ENCODE peak calls at places on chromosomes 4 and X, in six cellular contexts. N is MM.1S, F is cardiac muscle cell, K is brain microvascular endothelial cell, O is choroid plexus epithelial cell, D is endothelial cell of umbilical vein. Y is an unnamed sample.

GRCh38 chr4:41751325-41752061 is 3.0 kb upstream of the PHOX2B start:
- DNase-seq in K (no peak), F (no peak), O (no peak), D (no peak), N (no peak), Y (no peak)

GRCh38 chr4:38034986-38035882 is 75.0 kb downstream of the PTTG2 start:
- DNase-seq in K (peak; percentile 60), N (peak; percentile 73), O (peak; percentile 84), D (peak; percentile 68), F (peak; percentile 78), Y (peak; percentile 83)

GRCh38 chr4:187215438-187215837 is 491.8 kb upstream of the FAT1 start:
- DNase-seq in K (no peak), N (no peak), O (no peak), D (no peak), F (no peak), Y (no peak)

GRCh38 chr4:13396161-13396560 is 88.0 kb downstream of the RAB28 start:
- DNase-seq in N (no peak), D (no peak), F (no peak), O (no peak), K (no peak), Y (no peak)

GRCh38 chr4:126583509-126583908 is 1049.2 kb upstream of the INTU start:
- DNase-seq in N (peak; percentile 51), D (peak; percentile 6), F (peak; percentile 21), O (peak; percentile 41), K (no peak), Y (peak; percentile 52)

GRCh38 chrX:76427560-76428242 is at the start of gene MAGEE1:
- DNase-seq in F (peak; percentile 64), O (peak; percentile 47), D (peak; percentile 51), K (peak; percentile 37), N (peak; percentile 75), Y (peak; percentile 52)

GRCh38 chr4:75940692-75941253 is at the start of gene NAAA:
- DNase-seq in N (peak; percentile 85), K (peak; percentile 25), F (peak; percentile 58), O (peak; percentile 68), D (peak; percentile 81), Y (peak; percentile 45)

GRCh38 chr4:80713409-80713808 is 317.1 kb upstream of the BMP3 start:
- DNase-seq in O (no peak), F (no peak), N (no peak), K (no peak), D (no peak), Y (no peak)

GRCh38 chr4:36310793-36311192 is 29.4 kb downstream of the DTHD1 start:
- DNase-seq in O (no peak), N (peak; percentile 51), K (no peak), D (no peak), F (no peak), Y (no peak)

GRCh38 chrX:31854716-31855115 is 782.9 kb upstream of the FTHL17 start:
- DNase-seq in O (no peak), D (no peak), N (no peak), F (no peak), K (no peak), Y (no peak)

GRCh38 chr4:132123870-132124623 is 1025.0 kb upstream of the PCDH10 start:
- DNase-seq in N (peak; percentile 37), D (peak; percentile 1), O (peak; percentile 37), K (no peak), F (peak; percentile 18), Y (peak; percentile 38)

GRCh38 chr4:20544645-20545044 is 155.6 kb upstream of the PACRGL start:
- DNase-seq in D (peak; percentile 74), F (peak; percentile 73), O (peak; percentile 82), N (peak; percentile 23), K (no peak), Y (peak; percentile 77)

GRCh38 chrX:151974336-151975227 is at the start of gene GABRE:
- DNase-seq in D (peak; percentile 61), K (no peak), F (peak; percentile 56), N (peak; percentile 27), O (peak; percentile 35), Y (no peak)

GRCh38 chr4:129246850-129247542 is 151.0 kb downstream of the C4orf33 start:
- DNase-seq in D (no peak), F (no peak), K (no peak), N (no peak), O (no peak), Y (no peak)

GRCh38 chrX:149022485-149022884 is 482.6 kb downstream of the IDS start:
- DNase-seq in D (no peak), F (no peak), O (no peak), K (no peak), N (no peak), Y (no peak)

GRCh38 chr4:139129206-139129605 is 47.8 kb downstream of the ELF2 start:
- DNase-seq in O (peak; percentile 4), D (no peak), N (no peak), K (no peak), F (no peak), Y (no peak)

GRCh38 chr4:80240976-80241375 is 25.5 kb upstream of the FGF5 start:
- DNase-seq in N (peak; percentile 18), O (no peak), D (no peak), F (no peak), K (no peak), Y (no peak)

GRCh38 chr4:136922066-136922465 is 610.2 kb downstream of the PCDH18 start:
- DNase-seq in K (no peak), N (no peak), O (no peak), F (no peak), D (no peak), Y (no peak)

GRCh38 chr4:94636004-94636403 is 121.8 kb upstream of the BMPR1B start:
- DNase-seq in N (no peak), O (no peak), D (no peak), K (no peak), F (peak; percentile 53), Y (peak; percentile 57)

GRCh38 chrX:9555354-9555753 is 90.5 kb downstream of the TBL1X start:
- DNase-seq in N (no peak), K (no peak), O (peak; percentile 25), D (no peak), F (peak; percentile 8), Y (no peak)

GRCh38 chrX:24203072-24203808 is 53.7 kb downstream of the ZFX start:
- DNase-seq in D (no peak), N (no peak), F (no peak), K (no peak), O (no peak), Y (no peak)

GRCh38 chr4:113248320-113248719 is 198.9 kb downstream of the ANK2 start:
- DNase-seq in K (no peak), D (no peak), O (no peak), F (no peak), N (no peak), Y (no peak)

GRCh38 chr4:71498002-71498401 is 159.2 kb downstream of the SLC4A4 start:
- DNase-seq in N (no peak), K (no peak), O (no peak), F (peak; percentile 63), D (no peak), Y (peak; percentile 17)

GRCh38 chr4:71497078-71497477 is 158.3 kb downstream of the SLC4A4 start:
- DNase-seq in O (no peak), K (no peak), N (no peak), D (no peak), F (no peak), Y (no peak)

GRCh38 chr4:71498624-71499023 is 159.8 kb downstream of the SLC4A4 start:
- DNase-seq in D (no peak), F (no peak), K (no peak), N (no peak), O (no peak), Y (no peak)

GRCh38 chr4:71495454-71495853 is 156.6 kb downstream of the SLC4A4 start:
- DNase-seq in O (no peak), N (no peak), K (no peak), D (no peak), F (no peak), Y (no peak)

GRCh38 chr4:71494539-71494938 is 155.7 kb downstream of the SLC4A4 start:
- DNase-seq in F (no peak), K (no peak), N (no peak), D (no peak), O (peak; percentile 1), Y (no peak)
- TF ChIP-seq CTCF in F (no peak), K (peak; percentile 41), N (no peak), D (no peak), O (no peak), Y (peak; percentile 7)

DNA sequence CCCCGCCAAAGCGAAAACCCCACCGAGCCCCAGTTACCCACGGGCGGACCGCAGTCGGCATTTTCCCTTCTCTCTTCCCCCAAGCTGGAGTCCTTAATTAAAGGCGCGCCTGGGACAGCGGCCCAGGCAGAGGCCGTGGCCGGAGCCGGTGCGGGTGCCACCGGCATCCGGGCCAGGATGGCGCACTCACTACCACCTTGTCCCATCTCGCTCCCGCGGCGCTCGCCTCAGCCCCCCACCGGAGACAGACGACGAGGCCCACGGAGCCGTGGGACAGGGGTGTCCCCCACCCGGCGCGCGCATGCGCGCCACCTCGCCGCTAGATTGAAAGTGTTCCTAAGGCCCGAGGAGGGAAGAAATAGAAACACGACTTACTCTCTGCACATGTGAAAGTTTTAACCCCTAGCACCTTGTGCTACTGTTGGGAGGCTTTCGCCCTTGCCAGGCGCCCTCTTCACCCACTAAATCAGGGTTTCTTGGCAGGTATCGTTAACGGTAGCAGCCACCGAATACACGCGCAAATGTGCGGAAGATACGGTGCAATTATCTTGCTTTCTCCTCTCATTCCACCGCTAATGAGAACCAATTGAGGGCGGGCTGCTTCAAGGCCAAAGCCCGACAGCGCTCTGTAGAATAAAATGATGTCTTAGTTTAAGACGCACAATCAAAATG is 64.3 kb upstream of the CCDC160 start:
- DNase-seq in D (peak; percentile 10), N (peak; percentile 20), O (peak; percentile 6), F (peak; percentile 8), K (no peak), Y (no peak)
- H3K4me3 ChIP-seq in D (peak overlapping the region; percentile 45), N (peak overlapping the region; percentile 63), O (peak overlapping the region; percentile 43), F (peak overlapping the region; percentile 70), K (peak overlapping the region; percentile 39), Y (peak overlapping the region; percentile 41)

DNA sequence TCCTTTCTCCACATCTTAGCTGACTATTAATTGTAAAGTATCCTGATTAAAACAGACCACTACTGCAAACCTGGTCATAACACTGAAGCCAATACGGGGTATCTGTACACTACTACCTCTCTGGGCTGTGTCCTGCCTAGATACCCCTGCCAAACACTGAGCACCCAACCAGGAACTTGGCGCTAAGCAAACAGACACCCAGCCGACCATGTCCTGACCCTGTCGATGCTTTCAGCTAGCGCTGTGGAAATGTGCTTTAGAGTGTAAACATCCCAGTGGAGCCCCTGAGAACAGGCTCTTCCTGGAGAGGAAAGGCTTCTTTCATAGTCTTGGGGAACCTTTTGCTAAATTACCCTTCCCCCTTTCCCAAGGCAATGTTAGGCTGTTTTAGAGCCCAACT is 52.9 kb downstream of the CCNG2 start:
- DNase-seq in K (no peak), F (no peak), D (no peak), N (no peak), O (no peak), Y (no peak)
- TF ChIP-seq CTCF in K (no peak), F (no peak), D (no peak), N (no peak), O (no peak), Y (no peak)

GRCh38 chr4:122854444-122854843 is 27.8 kb downstream of the FGF2 start:
- DNase-seq in F (peak; percentile 37), K (no peak), O (no peak), D (no peak), N (no peak), Y (no peak)

GRCh38 chr4:122851568-122851967 is 24.9 kb downstream of the FGF2 start:
- DNase-seq in D (no peak), K (no peak), F (no peak), O (no peak), N (no peak), Y (no peak)

GRCh38 chr4:122857160-122857559 is 30.5 kb downstream of the FGF2 start:
- DNase-seq in D (no peak), O (no peak), F (no peak), N (no peak), K (no peak), Y (no peak)

GRCh38 chr4:122854860-122855259 is 28.2 kb downstream of the FGF2 start:
- DNase-seq in D (no peak), K (no peak), F (no peak), N (no peak), O (no peak), Y (no peak)

GRCh38 chr4:122855491-122855890 is 28.9 kb downstream of the FGF2 start:
- DNase-seq in K (no peak), F (no peak), N (peak; percentile 8), D (peak; percentile 39), O (peak; percentile 54), Y (no peak)
- H3K4me3 ChIP-seq in K (no peak overlapping the region), F (no peak overlapping the region), N (no peak overlapping the region), D (no peak overlapping the region), O (no peak overlapping the region), Y (no peak overlapping the region)